ENCODE peak calls at places on chromosomes 12 and 14, in seven cellular contexts. One of them, this sample, is unnamed.

GRCh38 chr14:37655418-37655817 is 60.0 kb downstream of the TTC6 start:
- DNase-seq in H1: no peak
- DNase-seq in endothelial cell of umbilical vein: no peak
- DNase-seq in pancreas: no peak
- DNase-seq in A549: no peak
- DNase-seq in CD4-positive, alpha-beta memory T cell: no peak
- DNase-seq in SK-N-SH: no peak
- DNase-seq in this sample: no peak

GRCh38 chr12:20547788-20548575 is 147.2 kb upstream of the SLCO1C1 start:
- DNase-seq in endothelial cell of umbilical vein: peak
- DNase-seq in A549: no peak
- DNase-seq in SK-N-SH: no peak
- DNase-seq in CD4-positive, alpha-beta memory T cell: no peak
- DNase-seq in pancreas: no peak
- DNase-seq in H1: no peak
- DNase-seq in this sample: no peak

GRCh38 chr12:110992909-110993308 is 72.5 kb upstream of the MYL2 start:
- DNase-seq in SK-N-SH: peak
- DNase-seq in CD4-positive, alpha-beta memory T cell: no peak
- DNase-seq in H1: no peak
- DNase-seq in pancreas: no peak
- DNase-seq in A549: no peak
- DNase-seq in endothelial cell of umbilical vein: no peak
- DNase-seq in this sample: no peak

GRCh38 chr12:89084751-89085150 is 267.6 kb downstream of the DUSP6 start:
- DNase-seq in CD4-positive, alpha-beta memory T cell: no peak
- DNase-seq in endothelial cell of umbilical vein: peak
- DNase-seq in SK-N-SH: no peak
- DNase-seq in pancreas: no peak
- DNase-seq in H1: no peak
- DNase-seq in A549: no peak
- DNase-seq in this sample: no peak

GRCh38 chr12:75923964-75924666 is 107.5 kb downstream of the PHLDA1 start:
- DNase-seq in H1: no peak
- DNase-seq in SK-N-SH: no peak
- DNase-seq in endothelial cell of umbilical vein: no peak
- DNase-seq in pancreas: no peak
- DNase-seq in CD4-positive, alpha-beta memory T cell: no peak
- DNase-seq in A549: no peak
- DNase-seq in this sample: no peak

GRCh38 chr12:12784911-12785814 is at the start of gene APOLD1:
- DNase-seq in H1: no peak
- DNase-seq in endothelial cell of umbilical vein: peak
- DNase-seq in CD4-positive, alpha-beta memory T cell: no peak
- DNase-seq in A549: no peak
- DNase-seq in SK-N-SH: no peak
- DNase-seq in pancreas: no peak
- DNase-seq in this sample: no peak

GRCh38 chr14:55361190-55361589 is 50.4 kb downstream of the ATG14 start:
- DNase-seq in endothelial cell of umbilical vein: no peak
- DNase-seq in A549: no peak
- DNase-seq in H1: no peak
- DNase-seq in pancreas: no peak
- DNase-seq in CD4-positive, alpha-beta memory T cell: no peak
- DNase-seq in SK-N-SH: no peak
- DNase-seq in this sample: no peak

GRCh38 chr14:86954623-86955022 is 1038.4 kb downstream of the GALC start:
- DNase-seq in H1: no peak
- DNase-seq in CD4-positive, alpha-beta memory T cell: no peak
- DNase-seq in pancreas: no peak
- DNase-seq in SK-N-SH: no peak
- DNase-seq in A549: no peak
- DNase-seq in endothelial cell of umbilical vein: no peak
- DNase-seq in this sample: no peak

GRCh38 chr12:125528300-125528699 is 463.1 kb downstream of the AACS start:
- DNase-seq in A549: no peak
- DNase-seq in H1: no peak
- DNase-seq in SK-N-SH: no peak
- DNase-seq in pancreas: no peak
- DNase-seq in endothelial cell of umbilical vein: no peak
- DNase-seq in CD4-positive, alpha-beta memory T cell: no peak
- DNase-seq in this sample: no peak

GRCh38 chr12:89181271-89181920 is 170.9 kb downstream of the DUSP6 start:
- DNase-seq in pancreas: no peak
- DNase-seq in CD4-positive, alpha-beta memory T cell: no peak
- DNase-seq in H1: no peak
- DNase-seq in A549: peak
- DNase-seq in endothelial cell of umbilical vein: peak
- DNase-seq in SK-N-SH: no peak
- DNase-seq in this sample: no peak

GRCh38 chr12:51836833-51837184 is 11.7 kb downstream of the FIGNL2 start:
- DNase-seq in CD4-positive, alpha-beta memory T cell: no peak
- DNase-seq in H1: no peak
- DNase-seq in A549: no peak
- DNase-seq in SK-N-SH: no peak
- DNase-seq in endothelial cell of umbilical vein: no peak
- DNase-seq in pancreas: no peak
- DNase-seq in this sample: no peak

GRCh38 chr12:82527165-82527780 is 159.4 kb upstream of the TMTC2 start:
- DNase-seq in H1: no peak
- DNase-seq in A549: peak
- DNase-seq in CD4-positive, alpha-beta memory T cell: peak
- DNase-seq in pancreas: peak
- DNase-seq in SK-N-SH: peak
- DNase-seq in endothelial cell of umbilical vein: peak
- DNase-seq in this sample: peak

GRCh38 chr12:93090768-93091172 is 161.7 kb upstream of the EEA1 start:
- DNase-seq in H1: no peak
- DNase-seq in CD4-positive, alpha-beta memory T cell: no peak
- DNase-seq in SK-N-SH: no peak
- DNase-seq in pancreas: no peak
- DNase-seq in endothelial cell of umbilical vein: peak
- DNase-seq in A549: peak
- DNase-seq in this sample: peak

GRCh38 chr14:85527006-85527405 is 2.9 kb upstream of the FLRT2 start:
- DNase-seq in CD4-positive, alpha-beta memory T cell: no peak
- DNase-seq in A549: no peak
- DNase-seq in pancreas: no peak
- DNase-seq in H1: no peak
- DNase-seq in endothelial cell of umbilical vein: peak
- DNase-seq in SK-N-SH: no peak
- DNase-seq in this sample: no peak

DNA sequence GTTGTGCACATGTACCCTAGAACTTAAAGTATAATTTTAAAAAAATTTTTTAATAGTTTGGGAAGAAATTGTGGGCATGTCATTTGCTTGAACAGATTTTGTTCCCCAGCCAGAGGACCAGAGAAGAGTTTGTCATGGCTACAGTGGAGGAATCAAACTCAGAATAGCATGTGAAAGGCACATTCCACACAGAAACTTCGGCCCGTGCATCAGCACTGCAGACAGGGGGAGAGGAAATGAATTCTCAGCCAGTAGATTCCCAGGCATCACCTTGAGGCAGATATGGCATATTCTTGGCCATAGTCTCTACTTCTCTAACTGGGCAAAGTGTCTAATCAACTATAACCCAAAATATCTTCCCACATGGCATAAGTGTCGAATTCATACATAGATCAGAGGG is 153.3 kb downstream of the PRKCH start:
- DNase-seq in A549: no peak
- DNase-seq in endothelial cell of umbilical vein: no peak
- DNase-seq in H1: no peak
- DNase-seq in CD4-positive, alpha-beta memory T cell: no peak
- DNase-seq in SK-N-SH: no peak
- DNase-seq in pancreas: no peak
- DNase-seq in this sample: no peak
- H3K4me3 ChIP-seq in A549: no peak
- H3K4me3 ChIP-seq in endothelial cell of umbilical vein: no peak
- H3K4me3 ChIP-seq in H1: no peak
- H3K4me3 ChIP-seq in CD4-positive, alpha-beta memory T cell: no peak
- H3K4me3 ChIP-seq in SK-N-SH: no peak
- H3K4me3 ChIP-seq in pancreas: no peak
- H3K4me3 ChIP-seq in this sample: no peak

GRCh38 chr14:105478624-105479305 is 4.1 kb downstream of the CRIP2 start:
- DNase-seq in endothelial cell of umbilical vein: no peak
- DNase-seq in A549: no peak
- DNase-seq in CD4-positive, alpha-beta memory T cell: no peak
- DNase-seq in pancreas: no peak
- DNase-seq in H1: no peak
- DNase-seq in SK-N-SH: no peak
- DNase-seq in this sample: no peak

GRCh38 chr14:105475916-105476845 is 1.6 kb downstream of the CRIP2 start:
- DNase-seq in SK-N-SH: peak
- DNase-seq in CD4-positive, alpha-beta memory T cell: no peak
- DNase-seq in H1: no peak
- DNase-seq in A549: no peak
- DNase-seq in pancreas: peak
- DNase-seq in endothelial cell of umbilical vein: peak
- DNase-seq in this sample: no peak

GRCh38 chr14:105479438-105480164 is 5.0 kb downstream of the CRIP2 start:
- DNase-seq in CD4-positive, alpha-beta memory T cell: no peak
- DNase-seq in pancreas: no peak
- DNase-seq in SK-N-SH: no peak
- DNase-seq in endothelial cell of umbilical vein: no peak
- DNase-seq in H1: no peak
- DNase-seq in A549: no peak
- DNase-seq in this sample: no peak

GRCh38 chr14:105476937-105477658 is 2.5 kb downstream of the CRIP2 start:
- DNase-seq in endothelial cell of umbilical vein: peak
- DNase-seq in A549: no peak
- DNase-seq in H1: no peak
- DNase-seq in pancreas: no peak
- DNase-seq in SK-N-SH: peak
- DNase-seq in CD4-positive, alpha-beta memory T cell: no peak
- DNase-seq in this sample: no peak

DNA sequence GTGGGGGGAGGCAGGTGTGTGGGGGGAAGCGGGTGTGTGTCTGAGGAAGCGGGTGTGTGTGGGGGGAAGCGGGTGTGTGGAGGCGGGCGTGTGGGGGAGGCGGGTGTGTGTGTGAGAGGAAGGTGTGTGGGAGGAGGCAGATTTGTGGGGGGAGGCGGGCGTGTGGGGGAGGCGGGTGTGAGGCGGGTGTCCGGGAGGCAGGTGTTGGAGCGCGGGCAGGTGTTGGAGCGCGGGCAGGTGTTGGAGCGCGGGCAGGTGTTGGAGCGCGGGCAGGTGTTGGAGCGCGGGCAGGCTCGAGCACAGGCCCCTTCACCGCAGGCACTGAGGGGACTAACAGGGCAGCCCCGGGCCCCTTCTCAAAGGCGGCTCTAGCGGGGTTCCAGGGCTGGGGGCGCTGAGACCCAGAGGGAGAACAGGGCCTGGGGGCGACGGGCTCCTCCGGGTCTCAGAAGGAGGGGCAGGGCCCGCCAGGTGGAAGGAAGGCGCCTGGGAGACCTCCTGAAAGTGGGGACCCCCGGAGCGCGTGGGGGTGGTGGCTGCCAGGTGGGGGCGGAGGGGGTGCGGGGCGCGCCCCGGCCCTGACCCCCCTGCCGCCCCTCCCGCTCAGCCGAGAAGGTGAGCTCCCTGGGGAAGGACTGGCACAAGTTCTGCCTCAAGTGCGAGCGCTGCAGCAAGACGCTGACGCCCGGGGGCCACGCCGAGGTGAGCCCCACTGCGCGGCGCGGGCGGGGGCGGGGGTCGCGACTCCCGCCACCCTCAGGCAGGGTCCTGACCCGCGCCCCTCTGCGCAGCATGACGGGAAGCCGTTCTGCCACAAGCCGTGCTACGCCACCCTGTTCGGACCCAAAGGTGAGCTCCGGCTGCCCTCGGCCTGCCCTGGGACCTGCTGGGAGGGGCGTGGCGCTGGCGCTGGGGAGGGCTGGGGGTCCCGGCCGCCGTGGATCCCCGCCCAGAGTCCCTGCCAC is 3.3 kb downstream of the CRIP2 start:
- DNase-seq in pancreas: no peak
- DNase-seq in CD4-positive, alpha-beta memory T cell: peak
- DNase-seq in endothelial cell of umbilical vein: no peak
- DNase-seq in A549: no peak
- DNase-seq in SK-N-SH: no peak
- DNase-seq in H1: no peak
- DNase-seq in this sample: no peak
- H3K27ac ChIP-seq in pancreas: no peak
- H3K27ac ChIP-seq in CD4-positive, alpha-beta memory T cell: peak
- H3K27ac ChIP-seq in endothelial cell of umbilical vein: no peak
- H3K27ac ChIP-seq in A549: no peak
- H3K27ac ChIP-seq in SK-N-SH: peak
- H3K27ac ChIP-seq in H1: no peak
- H3K27ac ChIP-seq in this sample: no peak

DNA sequence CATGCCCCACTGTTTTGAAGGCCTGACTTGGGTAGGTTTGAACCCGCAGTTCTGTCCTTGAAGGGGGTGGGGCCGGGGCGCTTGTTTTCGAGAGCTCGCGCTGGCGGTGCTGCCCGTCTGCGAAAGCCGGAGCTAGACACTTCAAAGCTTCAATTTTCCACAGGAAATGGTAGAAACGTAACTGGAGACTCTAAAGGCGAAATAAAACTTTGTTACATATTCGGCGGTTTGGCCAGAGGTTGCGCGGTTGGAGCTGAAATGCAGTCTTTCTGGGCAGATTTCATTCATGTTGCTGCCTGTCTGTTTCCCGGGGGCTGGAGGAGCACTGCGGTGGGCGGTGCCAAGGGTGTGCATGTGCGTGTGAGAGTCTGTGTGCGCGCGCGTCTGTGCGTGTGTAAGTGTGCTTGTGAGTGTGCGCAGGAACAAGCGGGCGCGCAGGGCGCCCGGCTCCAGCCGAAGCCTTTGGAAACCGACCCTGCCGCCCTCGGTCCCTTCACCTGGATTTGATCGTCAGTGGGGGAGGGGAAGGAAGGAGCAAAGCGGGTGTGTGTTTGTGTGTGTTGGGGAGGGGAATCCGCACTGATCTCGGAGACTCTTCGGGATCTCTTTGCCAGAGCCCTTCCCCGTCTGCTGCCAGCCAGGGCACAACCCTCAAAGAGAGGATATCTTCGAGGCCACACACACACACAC is 227.7 kb upstream of the CRY1 start:
- DNase-seq in pancreas: no peak
- DNase-seq in CD4-positive, alpha-beta memory T cell: peak
- DNase-seq in SK-N-SH: peak
- DNase-seq in H1: no peak
- DNase-seq in endothelial cell of umbilical vein: no peak
- DNase-seq in A549: peak
- DNase-seq in this sample: no peak
- H3K4me3 ChIP-seq in pancreas: no peak
- H3K4me3 ChIP-seq in CD4-positive, alpha-beta memory T cell: peak
- H3K4me3 ChIP-seq in SK-N-SH: peak
- H3K4me3 ChIP-seq in H1: peak
- H3K4me3 ChIP-seq in endothelial cell of umbilical vein: no peak
- H3K4me3 ChIP-seq in A549: peak
- H3K4me3 ChIP-seq in this sample: peak

DNA sequence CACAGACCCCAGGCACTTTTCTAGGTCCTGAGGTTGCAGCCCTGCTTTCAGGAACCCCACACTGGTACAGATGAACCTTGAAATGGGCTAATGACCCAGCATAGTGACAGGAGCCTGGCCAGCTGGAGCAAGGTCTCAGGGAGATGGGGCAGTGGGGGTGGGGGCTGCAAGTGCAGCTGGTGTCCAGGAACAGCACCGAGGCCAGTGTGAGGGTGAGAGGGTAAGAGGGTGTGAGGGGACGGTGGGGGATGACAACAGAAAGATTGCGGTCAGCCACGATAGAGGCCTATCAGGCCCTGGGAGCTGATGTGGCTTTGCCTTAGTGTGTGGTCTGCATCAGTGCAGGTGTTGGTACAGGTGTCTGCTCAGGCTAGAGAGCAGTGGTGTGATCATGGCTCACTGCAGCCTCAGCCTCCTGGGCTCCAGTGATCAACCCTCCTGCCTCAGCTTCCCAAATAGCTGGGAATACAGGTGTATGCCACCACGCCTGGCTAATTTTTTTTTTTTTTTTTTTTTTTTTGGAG is 59.7 kb downstream of the EP400 start:
- DNase-seq in SK-N-SH: no peak
- DNase-seq in H1: no peak
- DNase-seq in A549: no peak
- DNase-seq in pancreas: no peak
- DNase-seq in CD4-positive, alpha-beta memory T cell: no peak
- DNase-seq in endothelial cell of umbilical vein: no peak
- DNase-seq in this sample: no peak
- H3K27ac ChIP-seq in SK-N-SH: no peak
- H3K27ac ChIP-seq in H1: no peak
- H3K27ac ChIP-seq in A549: no peak
- H3K27ac ChIP-seq in pancreas: no peak
- H3K27ac ChIP-seq in CD4-positive, alpha-beta memory T cell: no peak
- H3K27ac ChIP-seq in endothelial cell of umbilical vein: no peak
- H3K27ac ChIP-seq in this sample: no peak

This sample was measured in Panc1.